ENCODE peak calls at places on chromosomes 7 and 10, in seven cellular contexts. F is aorta; V is naive thymus-derived CD4-positive, alpha-beta T cell; L is dorsolateral prefrontal cortex; G is heart right ventricle; J is cardiac muscle cell; W is Panc1. Q is an unnamed sample.

GRCh38 chr10:95445223-95445836 is 115.8 kb downstream of the SORBS1 start:
- DNase-seq in F (peak), V (no peak), L (peak), G (peak), J (no peak), W (peak), Q (no peak)

GRCh38 chr7:49850921-49851613 is 77.6 kb downstream of the VWC2 start:
- DNase-seq in F (no peak), V (no peak), L (no peak), G (no peak), J (peak), W (no peak), Q (no peak)

GRCh38 chr10:118669020-118669766 is 73.7 kb upstream of the PRLHR start:
- DNase-seq in F (peak), V (no peak), L (no peak), G (peak), J (no peak), W (no peak), Q (peak)

GRCh38 chr10:100008142-100008522 is 1.6 kb downstream of the DNMBP start:
- DNase-seq in F (no peak), V (no peak), L (no peak), G (no peak), J (no peak), W (no peak), Q (no peak)

GRCh38 chr7:151091431-151091830 is 5.2 kb downstream of the AGAP3 start:
- DNase-seq in F (no peak), V (no peak), L (no peak), G (no peak), J (no peak), W (no peak), Q (no peak)

GRCh38 chr7:18874875-18875274 is 242.6 kb downstream of the TWIST1 start:
- DNase-seq in F (no peak), V (no peak), L (no peak), G (no peak), J (no peak), W (no peak), Q (no peak)

GRCh38 chr7:1412322-1413261 is 46.7 kb downstream of the MICALL2 start:
- DNase-seq in F (peak), V (peak), L (peak), G (peak), J (peak), W (peak), Q (peak)

GRCh38 chr10:50470798-50471582 is 152.8 kb downstream of the SGMS1 start:
- DNase-seq in F (no peak), V (no peak), L (no peak), G (no peak), J (no peak), W (no peak), Q (no peak)

GRCh38 chr10:5458425-5458824 is 40.9 kb downstream of the CALML5 start:
- DNase-seq in F (no peak), V (no peak), L (no peak), G (no peak), J (no peak), W (no peak), Q (no peak)

GRCh38 chr7:150323682-150324365 is 479 bp upstream of the ACTR3C start:
- DNase-seq in F (no peak), V (no peak), L (no peak), G (no peak), J (peak), W (no peak), Q (no peak)

GRCh38 chr10:102753724-102754123 is 10.0 kb downstream of the WBP1L start:
- DNase-seq in F (no peak), V (no peak), L (no peak), G (no peak), J (no peak), W (no peak), Q (no peak)

GRCh38 chr10:119177708-119178370 is 773 bp downstream of the PRDX3 start:
- DNase-seq in F (no peak), V (no peak), L (no peak), G (no peak), J (no peak), W (no peak), Q (no peak)

GRCh38 chr10:30822693-30823465 is 193.3 kb upstream of the LYZL2 start:
- DNase-seq in F (no peak), V (no peak), L (no peak), G (no peak), J (peak), W (no peak), Q (no peak)

GRCh38 chr10:63976538-63976937 is 455.3 kb downstream of the REEP3 start:
- DNase-seq in F (peak), V (peak), L (peak), G (peak), J (peak), W (peak), Q (no peak)

GRCh38 chr7:67462781-67463191 is 466.2 kb downstream of the TYW1 start:
- DNase-seq in F (peak), V (no peak), L (peak), G (no peak), J (peak), W (no peak), Q (no peak)

GRCh38 chr7:372546-372938 is 82.6 kb downstream of the FOXL3 start:
- DNase-seq in F (peak), V (no peak), L (no peak), G (no peak), J (no peak), W (no peak), Q (no peak)

GRCh38 chr10:99435986-99436633 is 5.7 kb upstream of the GOT1 start:
- DNase-seq in F (no peak), V (no peak), L (no peak), G (no peak), J (peak), W (peak), Q (no peak)

DNA sequence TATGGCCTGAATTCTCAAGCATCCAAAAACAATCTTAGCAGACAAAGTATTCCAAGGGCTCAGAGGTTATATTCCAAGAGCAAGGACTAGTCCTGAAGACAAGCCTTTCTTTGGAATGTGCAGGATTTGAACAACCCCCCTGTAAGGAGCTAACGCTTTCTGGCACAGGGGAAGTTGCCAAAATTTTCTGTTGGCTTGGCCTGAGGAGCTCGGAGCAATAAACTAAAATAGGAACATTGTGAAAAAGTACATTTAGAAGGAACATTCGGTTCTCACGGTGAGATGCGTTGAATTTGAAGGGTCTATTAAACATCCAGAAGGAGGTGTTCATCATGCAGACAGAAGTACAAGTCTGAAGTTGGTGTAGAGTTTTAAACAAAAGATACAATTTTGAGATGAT is 1030.5 kb upstream of the CELF2 start:
- DNase-seq in F (no peak), V (no peak), L (no peak), G (no peak), J (no peak), W (no peak), Q (no peak)
- H3K27ac ChIP-seq in F (no peak), V (no peak), L (no peak), G (no peak), J (no peak), W (no peak), Q (no peak)

DNA sequence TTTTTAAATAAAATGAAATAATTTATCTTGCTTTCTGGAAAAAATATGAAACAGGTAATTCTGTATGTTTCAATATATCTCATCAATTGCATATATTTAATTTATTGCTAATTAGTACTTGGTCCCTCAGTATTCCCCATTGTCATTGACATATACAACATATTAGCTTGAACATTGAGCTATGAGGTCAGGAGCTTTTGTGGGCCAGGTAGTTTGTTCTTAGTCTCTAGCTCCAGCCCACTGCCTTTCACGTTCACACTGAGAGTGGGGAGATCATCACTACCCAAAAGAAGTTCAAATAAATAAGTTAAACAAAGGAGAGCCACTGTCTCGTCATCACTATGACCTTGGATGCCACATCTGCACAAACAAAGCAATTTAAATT is 54.7 kb upstream of the DKK1 start:
- DNase-seq in F (no peak), V (no peak), L (no peak), G (no peak), J (no peak), W (no peak), Q (no peak)
- H3K27ac ChIP-seq in F (no peak), V (no peak), L (no peak), G (no peak), J (no peak), W (no peak), Q (no peak)

DNA sequence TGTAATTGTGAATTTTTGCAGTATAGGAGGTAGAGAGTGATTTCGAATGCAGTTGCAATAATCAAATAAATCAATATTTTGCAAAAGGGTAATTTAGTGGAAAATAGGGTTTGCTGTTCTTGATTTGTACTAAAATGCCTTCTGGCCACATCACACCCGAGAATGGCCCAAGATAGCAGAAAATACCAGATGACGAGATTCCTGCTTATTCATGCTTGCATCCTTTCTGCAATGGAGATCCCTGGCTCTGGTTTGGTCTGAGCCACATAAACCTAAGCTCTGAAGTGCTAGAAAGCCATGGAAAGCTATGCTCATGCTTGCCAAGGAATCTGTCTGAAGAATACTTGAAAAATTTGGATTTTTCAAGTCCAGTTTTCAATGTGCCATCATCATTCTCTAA is 634.2 kb upstream of the COBL start:
- DNase-seq in F (no peak), V (no peak), L (no peak), G (no peak), J (no peak), W (no peak), Q (no peak)
- H3K27ac ChIP-seq in F (no peak), V (no peak), L (no peak), G (no peak), J (no peak), W (no peak), Q (no peak)

DNA sequence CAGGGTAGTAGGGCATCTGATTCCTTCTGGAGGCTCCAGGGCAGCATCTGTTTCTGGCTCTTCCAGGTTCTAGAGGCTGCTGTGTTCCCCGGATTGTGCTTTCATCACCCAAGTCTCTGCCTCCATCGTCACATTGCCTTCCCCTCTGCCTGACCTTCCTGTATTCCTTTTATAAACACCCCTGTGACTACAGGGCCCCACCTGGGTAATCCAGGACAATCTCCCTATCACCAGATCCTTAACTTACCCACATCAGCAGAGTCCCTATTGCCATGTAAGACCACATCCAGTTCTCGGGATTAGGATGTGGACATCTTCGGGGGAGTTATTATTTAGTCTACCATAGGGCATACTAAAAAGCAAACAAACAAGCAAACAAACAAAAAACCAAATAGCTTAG is 39.4 kb upstream of the AGR3 start:
- DNase-seq in F (no peak), V (no peak), L (no peak), G (no peak), J (peak), W (no peak), Q (no peak)
- H3K27ac ChIP-seq in F (no peak), V (no peak), L (no peak), G (no peak), J (no peak), W (no peak), Q (no peak)

DNA sequence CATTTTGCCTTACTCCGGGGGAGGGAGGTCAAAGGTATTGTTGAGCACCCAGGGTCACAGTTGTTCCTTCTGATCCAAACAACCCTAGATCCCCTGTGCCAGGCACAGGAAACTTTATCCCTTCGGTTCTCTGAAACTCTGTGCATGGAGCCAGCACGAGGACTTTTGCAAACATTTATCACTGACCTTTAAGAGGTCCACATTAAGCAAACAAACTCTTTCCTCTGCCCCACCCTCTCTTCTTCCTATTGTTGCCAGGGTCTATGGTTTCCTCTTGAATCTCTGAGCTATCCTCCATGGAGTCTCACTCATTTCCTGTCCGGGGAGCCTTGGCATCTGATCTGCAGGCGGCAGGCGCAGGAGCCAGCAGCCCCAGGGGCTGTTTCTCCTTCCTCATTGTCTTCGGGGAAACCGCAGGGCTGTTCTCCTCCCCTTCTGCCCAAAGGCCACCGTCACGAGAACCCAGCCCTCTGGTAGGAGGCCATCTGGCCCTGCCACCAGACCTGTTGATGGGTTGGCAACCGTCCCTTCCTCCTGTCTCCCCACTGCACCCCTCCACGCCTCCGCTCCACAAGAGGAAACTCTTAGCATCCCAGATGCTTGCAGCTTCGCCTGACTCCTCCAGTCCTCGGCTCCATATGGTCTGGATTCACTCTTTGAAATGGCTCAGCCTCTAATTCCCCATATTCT is 327.3 kb upstream of the NRP1 start:
- DNase-seq in F (peak), V (no peak), L (peak), G (peak), J (no peak), W (no peak), Q (peak)
- H3K27ac ChIP-seq in F (no peak), V (no peak), L (no peak), G (peak), J (no peak), W (no peak), Q (peak)